ENCODE peak calls at places on chromosomes 16 and 17, in four cellular contexts. B, I, C and P are unnamed samples.

GRCh38 chr17:28748852-28749515 is 5.2 kb downstream of the TRAF4 start:
- DNase-seq in B (no peak), I (no peak), C (no peak), P (no peak)

GRCh38 chr17:60356947-60357346 is 35.0 kb downstream of the USP32 start:
- DNase-seq in B (no peak), I (no peak), C (peak; percentile 62), P (no peak)

GRCh38 chr16:81511371-81511770 is 66.8 kb downstream of the CMIP start:
- DNase-seq in B (no peak), I (no peak), C (no peak), P (no peak)

GRCh38 chr16:8958344-8958808 is 5.3 kb downstream of the USP7 start:
- DNase-seq in B (peak; percentile 40), I (no peak), C (peak; percentile 79), P (no peak)

GRCh38 chr17:794876-795275 is 12.7 kb downstream of the MRM3 start:
- DNase-seq in B (peak; percentile 64), I (peak; percentile 90), C (peak; percentile 85), P (peak; percentile 79)

GRCh38 chr17:57697197-57697596 is 47.9 kb downstream of the CCDC182 start:
- DNase-seq in B (no peak), I (no peak), C (no peak), P (no peak)

GRCh38 chr17:51731941-51732722 is 426.4 kb downstream of the CA10 start:
- DNase-seq in B (no peak), I (no peak), C (no peak), P (no peak)

GRCh38 chr17:57880086-57880456 is 30.2 kb upstream of the MRPS23 start:
- DNase-seq in B (no peak), I (no peak), C (no peak), P (no peak)

GRCh38 chr16:60582528-60582927 is 1453.7 kb downstream of the CDH8 start:
- DNase-seq in B (no peak), I (no peak), C (no peak), P (no peak)

GRCh38 chr17:51322390-51323029 is 62.2 kb downstream of the UTP18 start:
- DNase-seq in B (peak; percentile 39), I (no peak), C (no peak), P (no peak)

GRCh38 chr16:29114476-29115012 is 129.7 kb downstream of the LAT start:
- DNase-seq in B (no peak), I (no peak), C (no peak), P (no peak)

GRCh38 chr17:49589556-49589885 is 13.8 kb downstream of the NXPH3 start:
- DNase-seq in B (no peak), I (no peak), C (no peak), P (no peak)

GRCh38 chr16:88700636-88701482 is 5.3 kb downstream of the RNF166 start:
- DNase-seq in B (peak; percentile 86), I (peak; percentile 92), C (peak; percentile 96), P (no peak)

GRCh38 chr16:57084257-57084770 is 8.1 kb upstream of the CPNE2 start:
- DNase-seq in B (peak; percentile 84), I (peak; percentile 80), C (peak; percentile 71), P (peak; percentile 73)

DNA sequence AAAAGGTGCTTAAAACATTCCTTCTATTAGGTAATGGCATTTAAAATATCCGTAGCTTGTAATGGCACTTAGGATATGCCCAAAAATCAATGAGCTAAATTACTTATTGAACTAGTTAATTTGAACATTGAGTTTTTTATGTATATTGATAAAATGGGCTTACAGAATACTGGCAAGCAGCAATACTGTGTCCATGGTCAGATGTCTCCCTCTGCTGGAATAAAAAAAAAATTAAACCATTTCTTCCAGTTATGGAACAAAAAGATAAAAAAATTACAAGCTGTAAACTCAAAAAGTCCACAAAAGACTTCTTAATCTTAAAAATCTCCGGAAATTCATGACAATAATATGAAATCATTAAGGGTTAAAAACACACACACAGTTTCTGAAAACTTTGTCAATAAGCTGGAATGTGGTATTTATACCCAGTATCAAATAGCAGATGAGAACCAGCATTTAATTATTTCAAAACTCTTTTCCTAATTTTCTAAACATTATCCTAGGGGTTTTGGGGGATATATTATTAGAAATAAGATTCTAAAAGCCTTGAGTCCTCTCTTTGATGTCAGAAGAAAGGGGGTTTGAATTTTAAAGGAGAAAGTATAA is 21.5 kb upstream of the PSMD7 start:
- DNase-seq in B (peak; percentile 36), I (no peak), C (no peak), P (no peak)
- TF ChIP-seq CTCF in B (peak; percentile 36), I (peak; percentile 24), C (peak; percentile 54), P (peak; percentile 50)

GRCh38 chr17:69388791-69389442 is 25.6 kb upstream of the MAP2K6 start:
- DNase-seq in B (no peak), I (no peak), C (no peak), P (no peak)
- TF ChIP-seq CTCF in B (no peak), I (no peak), C (no peak), P (no peak)

DNA sequence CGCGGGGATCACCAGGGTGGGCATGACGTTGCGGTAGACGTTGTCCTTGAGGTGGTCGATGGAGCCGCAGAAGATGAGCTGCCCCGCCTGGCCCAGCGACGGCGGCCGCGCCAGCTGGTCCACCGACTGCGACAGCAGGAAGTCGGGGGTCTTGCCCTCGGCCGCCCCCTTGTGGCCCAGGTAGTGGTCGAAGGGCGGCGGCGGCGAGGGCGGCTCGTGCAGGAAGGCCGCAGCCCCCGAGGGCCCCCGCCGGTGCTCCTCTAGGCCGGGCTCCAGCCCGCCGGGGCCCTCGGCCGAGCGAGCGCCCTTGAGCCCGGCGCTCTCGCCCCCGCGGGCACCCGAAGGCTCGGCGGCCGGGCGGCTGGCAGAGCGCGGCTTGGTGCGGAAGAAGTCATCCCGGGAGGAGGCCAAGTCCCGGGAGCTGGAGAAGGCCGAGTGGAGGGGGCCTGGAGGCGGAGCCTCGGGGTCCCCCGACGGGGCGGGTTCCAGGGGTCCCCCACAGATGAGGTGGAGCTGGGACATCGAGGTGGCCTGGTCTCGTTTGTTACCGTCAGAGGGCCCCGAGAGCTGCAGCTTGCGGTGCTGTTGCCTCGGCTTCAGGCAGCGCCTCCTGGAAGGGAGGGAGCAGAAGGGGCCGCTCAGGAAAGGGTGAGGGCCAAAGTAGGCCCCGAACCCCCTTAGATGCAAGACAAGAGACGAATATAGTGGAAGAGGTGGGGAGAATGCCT is 8.9 kb downstream of the FAM171A2 start:
- DNase-seq in B (no peak), I (no peak), C (peak; percentile 56), P (peak; percentile 93)
- TF ChIP-seq CTCF in B (no peak), I (no peak), C (peak; percentile 31), P (peak; percentile 49)

GRCh38 chr16:70611224-70611598 is 35.1 kb upstream of the IL34 start:
- DNase-seq in B (no peak), I (no peak), C (no peak), P (no peak)
- TF ChIP-seq CTCF in B (no peak), I (no peak), C (no peak), P (no peak)

GRCh38 chr17:70609566-70609965 is 440.2 kb downstream of the KCNJ2 start:
- DNase-seq in B (no peak), I (no peak), C (no peak), P (no peak)

GRCh38 chr17:70608957-70609356 is 439.6 kb downstream of the KCNJ2 start:
- DNase-seq in B (no peak), I (no peak), C (no peak), P (no peak)

GRCh38 chr17:70603226-70603625 is 433.9 kb downstream of the KCNJ2 start:
- DNase-seq in B (no peak), I (no peak), C (no peak), P (no peak)

GRCh38 chr17:70608193-70608592 is 438.9 kb downstream of the KCNJ2 start:
- DNase-seq in B (no peak), I (no peak), C (no peak), P (no peak)

GRCh38 chr17:70604854-70605253 is 435.5 kb downstream of the KCNJ2 start:
- DNase-seq in B (no peak), I (no peak), C (no peak), P (no peak)
- TF ChIP-seq CTCF in B (no peak), I (no peak), C (no peak), P (no peak)

GRCh38 chr16:78094166-78094565 is 5.3 kb upstream of the WWOX start:
- DNase-seq in B (no peak), I (no peak), C (no peak), P (no peak)
- TF ChIP-seq CTCF in B (no peak), I (no peak), C (no peak), P (no peak)